ENCODE peak calls at places on chromosomes 7 and 10, in six cellular contexts. K, H, D, Q, I and C are unnamed samples.

GRCh38 chr10:117960345-117960744 is 86.4 kb downstream of the RAB11FIP2 start:
- DNase-seq in K (no peak), H (peak; percentile 52), Q (no peak), I (no peak), D (no peak), C (no peak)

GRCh38 chr7:143345428-143345900 is 17.0 kb downstream of the FAM131B start:
- DNase-seq in D (peak; percentile 92), Q (peak; percentile 48), I (peak; percentile 49), H (peak; percentile 32), K (peak; percentile 57), C (peak; percentile 82)

GRCh38 chr7:157612664-157613561 is 276.1 kb downstream of the DNAJB6 start:
- DNase-seq in K (no peak), H (no peak), I (peak; percentile 2), Q (no peak), D (peak; percentile 70), C (no peak)

GRCh38 chr7:129188892-129189660 is 643 bp downstream of the SMO start:
- DNase-seq in K (no peak), I (peak; percentile 23), D (peak; percentile 44), Q (peak; percentile 26), H (peak; percentile 27), C (peak; percentile 72)

GRCh38 chr7:76352193-76352592 is 6.6 kb downstream of the YWHAG start:
- DNase-seq in H (peak; percentile 56), K (no peak), D (no peak), Q (peak; percentile 42), I (peak; percentile 84), C (no peak)

GRCh38 chr10:637221-637620 is 52.2 kb downstream of the DIP2C start:
- DNase-seq in Q (no peak), D (no peak), H (no peak), I (no peak), K (no peak), C (no peak)

GRCh38 chr7:3112499-3113134 is 69.0 kb upstream of the CARD11 start:
- DNase-seq in D (no peak), Q (no peak), K (no peak), H (no peak), I (no peak), C (no peak)

GRCh38 chr10:35040761-35041501 is 49.2 kb downstream of the CUL2 start:
- DNase-seq in D (peak; percentile 60), Q (peak; percentile 59), I (peak; percentile 51), K (peak; percentile 24), H (peak; percentile 63), C (no peak)

GRCh38 chr10:84993251-84994035 is 665.1 kb downstream of the CCSER2 start:
- DNase-seq in H (no peak), Q (no peak), K (no peak), D (no peak), I (no peak), C (no peak)

GRCh38 chr10:33298893-33299292 is 35.6 kb downstream of the NRP1 start:
- DNase-seq in H (no peak), K (no peak), Q (no peak), D (no peak), I (no peak), C (no peak)

GRCh38 chr7:151008511-151009323 is 15.6 kb downstream of the ATG9B start:
- DNase-seq in I (peak; percentile 79), D (peak; percentile 94), K (no peak), Q (no peak), H (no peak), C (peak; percentile 99)
- H3K27ac ChIP-seq in I (no peak overlapping the region), D (no peak overlapping the region), K (no peak overlapping the region), Q (no peak overlapping the region), H (no peak overlapping the region), C (no peak overlapping the region)

GRCh38 chr7:21401944-21402343 is 25.9 kb upstream of the SP4 start:
- DNase-seq in D (no peak), K (no peak), I (no peak), Q (no peak), H (no peak), C (no peak)
- H4K91ac ChIP-seq in D (no peak overlapping the region), K (no peak overlapping the region), I (no peak overlapping the region), Q (no peak overlapping the region), H (no peak overlapping the region), C (no peak overlapping the region)

GRCh38 chr7:36762394-36762793 is 38.1 kb upstream of the AOAH start:
- DNase-seq in K (no peak), I (no peak), D (peak; percentile 36), Q (no peak), H (no peak), C (no peak)

GRCh38 chr7:36763084-36763807 is 39.0 kb upstream of the AOAH start:
- DNase-seq in D (no peak), K (no peak), Q (peak; percentile 34), H (peak; percentile 31), I (no peak), C (no peak)

GRCh38 chr7:36758879-36759278 is 34.6 kb upstream of the AOAH start:
- DNase-seq in D (no peak), K (no peak), I (no peak), Q (no peak), H (no peak), C (no peak)

GRCh38 chr7:36761835-36762234 is 37.5 kb upstream of the AOAH start:
- DNase-seq in D (no peak), Q (no peak), I (no peak), H (no peak), K (no peak), C (no peak)

DNA sequence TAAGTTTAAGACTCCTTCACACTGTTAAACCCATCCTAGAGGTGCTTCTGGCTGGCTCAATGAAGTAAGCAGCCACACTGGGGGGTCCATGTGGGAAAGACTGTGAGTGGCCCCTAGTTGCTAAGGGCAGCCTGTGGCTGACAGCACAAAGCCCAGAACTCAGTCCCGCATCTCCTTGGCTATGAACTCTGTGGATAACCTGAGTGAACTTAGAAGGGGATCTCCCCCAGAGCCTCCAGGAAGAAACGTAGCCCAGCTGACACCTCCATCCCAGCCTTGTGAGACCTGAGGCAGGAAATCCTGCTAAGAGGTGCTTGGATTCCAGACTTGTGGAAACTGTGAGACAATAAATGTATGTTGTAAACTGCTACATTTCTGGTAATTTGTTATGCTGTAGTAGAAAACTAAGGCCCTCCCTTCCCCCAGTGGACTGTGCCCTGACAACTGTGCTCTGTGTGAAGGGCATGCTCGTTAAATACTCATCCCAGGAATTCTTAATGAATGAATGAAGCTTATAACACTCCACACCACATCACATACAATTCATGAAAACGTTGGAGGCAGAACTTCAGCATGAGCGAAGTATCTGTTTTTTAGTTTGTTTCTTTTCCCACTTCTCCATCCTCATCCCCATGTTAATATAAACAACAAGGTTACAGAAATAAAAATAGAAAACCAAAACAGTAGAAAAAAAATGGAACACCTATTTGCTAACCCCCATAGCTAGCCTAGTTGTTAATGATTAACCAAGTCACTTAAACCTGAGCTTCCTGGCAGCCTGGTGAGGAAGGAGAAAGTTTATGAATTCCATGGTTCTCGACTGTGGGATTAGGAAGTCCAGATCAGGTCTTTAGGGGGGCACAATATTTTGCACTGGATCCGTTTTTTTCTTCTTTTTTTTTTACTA is 36.8 kb upstream of the AOAH start:
- DNase-seq in D (no peak), I (no peak), K (no peak), Q (no peak), H (no peak), C (no peak)
- H2AK5ac ChIP-seq in D (no peak overlapping the region), I (no peak overlapping the region), K (no peak overlapping the region), Q (no peak overlapping the region), H (no peak overlapping the region), C (no peak overlapping the region)

GRCh38 chr7:151275813-151276577 is 27.5 kb upstream of the SMARCD3 start:
- DNase-seq in D (no peak), I (no peak), K (no peak), Q (no peak), H (no peak), C (no peak)
- H3K27ac ChIP-seq in D (no peak overlapping the region), I (no peak overlapping the region), K (no peak overlapping the region), Q (no peak overlapping the region), H (no peak overlapping the region), C (no peak overlapping the region)

DNA sequence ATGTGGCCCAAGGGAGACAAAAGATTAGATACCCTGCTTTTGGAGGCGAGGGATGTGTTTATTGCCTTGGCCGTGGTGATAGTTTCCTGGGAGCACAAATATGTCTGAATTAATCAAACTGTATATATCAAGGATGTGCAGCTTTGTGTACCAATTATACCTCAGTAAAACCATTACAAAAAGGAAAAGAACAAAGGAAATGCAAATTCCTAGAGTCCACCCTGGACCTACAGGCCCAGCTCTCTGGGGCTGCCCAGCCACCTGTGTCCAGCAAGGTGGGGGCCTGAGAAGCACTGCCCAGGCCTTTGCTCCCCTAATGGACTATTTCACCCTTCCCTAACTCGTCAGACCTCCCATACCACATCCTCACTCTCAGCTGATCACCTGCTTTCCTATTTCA is 20.5 kb downstream of the ANKRD16 start:
- DNase-seq in I (no peak), D (no peak), K (no peak), H (no peak), Q (no peak), C (no peak)
- H4K91ac ChIP-seq in I (no peak overlapping the region), D (no peak overlapping the region), K (no peak overlapping the region), H (no peak overlapping the region), Q (no peak overlapping the region), C (no peak overlapping the region)

GRCh38 chr7:22854158-22855048 is 31.8 kb upstream of the TOMM7 start:
- DNase-seq in H (peak; percentile 89), K (peak; percentile 58), D (peak; percentile 86), I (peak; percentile 70), Q (peak; percentile 80), C (peak; percentile 88)
- H2AK5ac ChIP-seq in H (peak overlapping the region; percentile 92), K (no peak overlapping the region), D (no peak overlapping the region), I (no peak overlapping the region), Q (peak overlapping the region; percentile 36), C (peak overlapping the region; percentile 4)

GRCh38 chr10:48527691-48528212 is 77.1 kb downstream of the ARHGAP22 start:
- DNase-seq in D (peak; percentile 8), K (no peak), H (no peak), I (no peak), Q (no peak), C (no peak)

GRCh38 chr10:48525956-48526355 is 78.9 kb downstream of the ARHGAP22 start:
- DNase-seq in H (no peak), D (peak; percentile 20), K (no peak), I (no peak), Q (no peak), C (peak; percentile 30)

GRCh38 chr10:48525113-48525512 is 79.8 kb downstream of the ARHGAP22 start:
- DNase-seq in H (no peak), Q (no peak), D (peak; percentile 4), I (no peak), K (no peak), C (peak; percentile 33)

GRCh38 chr10:48526846-48527505 is 77.9 kb downstream of the ARHGAP22 start:
- DNase-seq in Q (no peak), I (no peak), H (peak; percentile 20), K (no peak), D (peak; percentile 1), C (no peak)

DNA sequence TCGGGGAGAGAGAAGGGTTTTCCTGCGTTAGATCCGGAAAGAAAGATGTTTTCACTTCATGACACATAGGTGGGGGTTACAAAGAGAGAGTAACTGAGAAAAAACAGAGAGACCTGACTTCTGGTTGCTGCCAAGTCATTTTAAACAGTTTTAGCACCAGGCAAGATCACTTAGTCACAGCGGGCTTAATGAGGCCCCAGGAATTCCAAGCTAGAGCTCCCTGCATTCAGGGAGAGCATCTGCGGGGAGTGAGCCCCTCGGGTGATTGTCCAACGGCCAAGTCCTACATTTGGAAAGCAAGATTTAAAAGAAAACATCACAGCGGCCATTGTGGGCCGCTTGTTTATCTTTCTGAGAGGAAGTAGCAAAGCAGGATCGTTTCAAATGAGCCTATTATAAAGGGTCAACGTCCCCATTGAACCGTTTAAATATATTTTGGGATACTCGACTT is 78.5 kb downstream of the ARHGAP22 start:
- DNase-seq in D (peak; percentile 20), K (peak; percentile 36), I (no peak), Q (peak; percentile 67), H (peak; percentile 92), C (no peak)
- H3K27ac ChIP-seq in D (no peak overlapping the region), K (peak overlapping the region; percentile 92), I (no peak overlapping the region), Q (peak overlapping the region; percentile 34), H (peak overlapping the region; percentile 78), C (no peak overlapping the region)

GRCh38 chr10:29104661-29105369 is 184.1 kb upstream of the LYZL1 start:
- DNase-seq in Q (no peak), H (peak; percentile 16), K (no peak), I (no peak), D (no peak), C (no peak)
- H4K91ac ChIP-seq in Q (no peak overlapping the region), H (peak overlapping the region; percentile 91), K (no peak overlapping the region), I (peak overlapping the region; percentile 95), D (no peak overlapping the region), C (no peak overlapping the region)